ENCODE peak calls at places on chromosome X, in six cellular contexts. C is activated CD4-positive, alpha-beta T cell treated with anti-CD3 and anti-CD28 coated beads, Interleukin-2, amount 10 ng/mL, durations not matched to agents 7 days and 5 days; P is lower leg skin; A is NCI-H69; I is CD8-positive, alpha-beta T cell; W is HuH-7. L is an unnamed sample.

GRCh38 chrX:108071578-108071977 is 19.8 kb downstream of the PSMD10 start:
- DNase-seq in C (no peak), P (no peak), A (no peak), I (no peak), W (no peak), L (peak)

GRCh38 chrX:53074987-53075386 is 7.2 kb upstream of the TSPYL2 start:
- DNase-seq in C (no peak), P (no peak), A (no peak), I (no peak), W (no peak), L (peak)

GRCh38 chrX:119647552-119648420 is 41.6 kb upstream of the NKRF start:
- DNase-seq in C (peak), P (no peak), A (no peak), I (no peak), W (no peak), L (no peak)

GRCh38 chrX:1336331-1337143 is at the start of gene IL3RA:
- DNase-seq in C (peak), P (peak), A (no peak), I (no peak), W (no peak), L (no peak)

GRCh38 chrX:153411255-153411987 is at the start of gene ZFP92:
- DNase-seq in C (peak), P (no peak), A (peak), I (peak), W (no peak), L (peak)

GRCh38 chrX:127578395-127578794 is 473.8 kb downstream of the ACTRT1 start:
- DNase-seq in C (no peak), P (no peak), A (no peak), I (no peak), W (no peak), L (peak)

GRCh38 chrX:20265221-20265725 is 1.4 kb downstream of the RPS6KA3 start:
- DNase-seq in C (peak), P (peak), A (peak), I (peak), W (no peak), L (peak)

GRCh38 chrX:22300130-22300529 is 27.4 kb downstream of the CBLL2 start:
- DNase-seq in C (no peak), P (no peak), A (peak), I (no peak), W (no peak), L (peak)

GRCh38 chrX:13090261-13091110 is 46.1 kb upstream of the FAM9C start:
- DNase-seq in C (peak), P (no peak), A (no peak), I (no peak), W (peak), L (no peak)

GRCh38 chrX:40108084-40108958 is 10.6 kb upstream of the BCOR start:
- DNase-seq in C (no peak), P (no peak), A (peak), I (no peak), W (peak), L (peak)

GRCh38 chrX:17214962-17215361 is 160.0 kb upstream of the NHS start:
- DNase-seq in C (no peak), P (no peak), A (no peak), I (no peak), W (no peak), L (no peak)

GRCh38 chrX:53073115-53073581 is 9.0 kb upstream of the TSPYL2 start:
- DNase-seq in C (no peak), P (no peak), A (peak), I (no peak), W (no peak), L (peak)

GRCh38 chrX:22699591-22700091 is 300.1 kb upstream of the DDX53 start:
- DNase-seq in C (no peak), P (peak), A (no peak), I (no peak), W (no peak), L (no peak)

GRCh38 chrX:95056901-95057300 is 1382.9 kb downstream of the FAM133A start:
- DNase-seq in C (no peak), P (no peak), A (peak), I (no peak), W (no peak), L (peak)

GRCh38 chrX:25198891-25199290 is 183.1 kb upstream of the ARX start:
- DNase-seq in C (no peak), P (no peak), A (no peak), I (no peak), W (no peak), L (no peak)

GRCh38 chrX:2708601-2709200 is 17.6 kb downstream of the CD99 start:
- DNase-seq in C (no peak), P (no peak), A (no peak), I (no peak), W (no peak), L (no peak)

GRCh38 chrX:33183366-33183765 is 28.0 kb downstream of the DMD start:
- DNase-seq in C (no peak), P (no peak), A (peak), I (no peak), W (no peak), L (no peak)

L was measured in DMS53.